ENCODE peak calls at places on chromosomes 1 and 21, in six cellular contexts. K is body of pancreas, L is H1, U is stomach, P is HAP-1, O is endodermal cell. C is an unnamed sample.

GRCh38 chr21:23963454-23963853 is 1643.8 kb downstream of the MRPL39 start:
- DNase-seq in K (no peak), L (no peak), U (no peak), P (no peak), O (no peak), C (no peak)

GRCh38 chr1:53381790-53382401 is 54.0 kb upstream of the LRP8 start:
- DNase-seq in K (no peak), L (no peak), U (no peak), P (no peak), O (no peak), C (no peak)

GRCh38 chr1:165645654-165646366 is 14.8 kb downstream of the MGST3 start:
- DNase-seq in K (peak; percentile 56), L (no peak), U (peak; percentile 79), P (no peak), O (no peak), C (no peak)

GRCh38 chr1:183783342-183783741 is 21.6 kb upstream of the RGL1 start:
- DNase-seq in K (no peak), L (no peak), U (no peak), P (no peak), O (no peak), C (no peak)

GRCh38 chr1:167663002-167663772 is 33.2 kb downstream of the RCSD1 start:
- DNase-seq in K (no peak), L (no peak), U (no peak), P (no peak), O (no peak), C (no peak)

GRCh38 chr1:228007054-228007800 is 429 bp downstream of the WNT3A start:
- DNase-seq in K (no peak), L (no peak), U (peak; percentile 17), P (no peak), O (peak; percentile 77), C (no peak)

GRCh38 chr1:114176366-114176765 is 22.7 kb upstream of the SYT6 start:
- DNase-seq in K (no peak), L (no peak), U (no peak), P (no peak), O (no peak), C (no peak)

GRCh38 chr1:55446351-55446750 is 231.2 kb upstream of the USP24 start:
- DNase-seq in K (no peak), L (no peak), U (no peak), P (no peak), O (no peak), C (no peak)

GRCh38 chr1:20138961-20139550 is at the start of gene PLA2G2F:
- DNase-seq in K (no peak), L (no peak), U (no peak), P (no peak), O (no peak), C (no peak)

GRCh38 chr1:170318736-170319135 is 173.0 kb downstream of the NTMT2 start:
- DNase-seq in K (no peak), L (no peak), U (no peak), P (no peak), O (no peak), C (no peak)

GRCh38 chr1:234975122-234975940 is 153.3 kb downstream of the TOMM20 start:
- DNase-seq in K (peak; percentile 67), L (no peak), U (no peak), P (no peak), O (peak; percentile 63), C (no peak)

GRCh38 chr1:156750191-156750931 is 1.1 kb downstream of the HDGF start:
- DNase-seq in K (peak; percentile 67), L (no peak), U (peak; percentile 34), P (no peak), O (peak; percentile 65), C (no peak)

GRCh38 chr1:86515597-86515996 is 31.3 kb upstream of the CLCA4 start:
- DNase-seq in K (no peak), L (no peak), U (no peak), P (peak; percentile 52), O (peak; percentile 76), C (no peak)

GRCh38 chr1:175922254-175922881 is 179.0 kb upstream of the TNR start:
- DNase-seq in K (no peak), L (peak; percentile 34), U (no peak), P (no peak), O (peak; percentile 65), C (no peak)

GRCh38 chr1:145837658-145838057 is 7.8 kb upstream of the NUDT17 start:
- DNase-seq in K (no peak), L (no peak), U (no peak), P (no peak), O (no peak), C (no peak)

GRCh38 chr1:42916839-42917495 is 41.7 kb downstream of the SLC2A1 start:
- DNase-seq in K (no peak), L (no peak), U (no peak), P (no peak), O (no peak), C (no peak)

GRCh38 chr1:45016767-45017166 is 4.7 kb downstream of the UROD start:
- DNase-seq in K (no peak), L (no peak), U (no peak), P (no peak), O (no peak), C (no peak)

DNA sequence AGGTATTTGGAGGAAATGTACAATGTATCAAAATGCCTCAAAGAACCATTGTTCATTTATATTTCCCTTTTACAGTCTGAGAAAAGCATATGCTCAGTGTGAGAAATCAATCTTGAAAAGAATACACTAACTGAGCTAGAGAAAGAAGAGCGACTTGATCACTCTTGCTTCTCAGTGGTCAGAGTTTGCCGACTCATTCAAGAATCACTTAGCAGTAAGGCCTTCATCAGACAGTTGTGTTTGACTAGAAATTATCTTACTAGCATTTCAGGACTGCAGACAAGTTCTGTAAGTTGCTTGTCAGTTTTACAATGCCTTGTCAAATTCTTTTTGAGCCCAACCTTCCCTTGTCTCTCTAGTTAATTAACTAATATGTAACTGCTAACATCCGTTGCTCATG is 12.9 kb downstream of the RGS18 start:
- DNase-seq in K (no peak), L (no peak), U (no peak), P (no peak), O (no peak), C (no peak)
- H3K4me1 ChIP-seq in K (peaks cover 7% of the 10 kb centered on the region), L (no peaks in the 10 kb centered on the region), U (no peaks in the 10 kb centered on the region), P (no peaks in the 10 kb centered on the region), O (no peaks in the 10 kb centered on the region), C (peaks cover 9% of the 10 kb centered on the region)

GRCh38 chr1:1892763-1893120 is 1.9 kb upstream of the GNB1 start:
- DNase-seq in K (no peak), L (no peak), U (no peak), P (no peak), O (no peak), C (no peak)
- H3K4me1 ChIP-seq in K (peaks cover 55% of the 10 kb centered on the region), L (peaks cover 10% of the 10 kb centered on the region), U (peaks cover 76% of the 10 kb centered on the region), P (peaks cover 13% of the 10 kb centered on the region), O (peaks cover 9% of the 10 kb centered on the region), C (peaks cover 14% of the 10 kb centered on the region)

GRCh38 chr21:41368361-41369104 is 6.7 kb downstream of the MX2 start:
- DNase-seq in K (no peak), L (no peak), U (no peak), P (no peak), O (no peak), C (no peak)
- H3K4me1 ChIP-seq in K (peaks cover 18% of the 10 kb centered on the region), L (peaks cover 3% of the 10 kb centered on the region), U (peaks cover 40% of the 10 kb centered on the region), P (no peaks in the 10 kb centered on the region), O (no peaks in the 10 kb centered on the region), C (peaks cover 3% of the 10 kb centered on the region)

DNA sequence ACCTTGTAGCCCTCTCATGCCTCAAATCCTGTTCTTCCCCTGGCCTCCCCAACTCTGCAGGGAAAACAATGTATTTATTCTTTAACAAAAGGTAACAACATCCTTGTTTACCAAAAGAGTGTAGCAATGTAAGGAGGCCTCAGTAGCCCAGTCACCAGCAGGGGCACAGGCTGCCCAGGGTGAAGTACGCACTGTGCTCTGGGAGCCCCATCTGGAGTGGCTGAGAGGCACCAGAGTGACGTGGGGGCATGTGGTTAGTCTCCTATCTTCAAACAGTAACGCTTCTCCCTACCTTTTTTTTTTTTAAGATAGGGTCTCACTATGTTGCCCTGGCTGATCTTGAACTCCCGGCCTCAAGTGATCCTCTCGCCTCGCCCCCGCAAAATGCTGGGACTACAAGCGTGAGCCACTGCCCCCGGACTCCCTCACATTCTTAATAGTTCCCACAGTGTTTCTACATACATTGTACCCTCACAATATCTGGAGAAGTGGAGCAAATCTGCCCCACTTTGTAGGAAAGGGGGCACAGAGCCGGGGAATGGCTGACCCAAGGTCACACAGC is 51.3 kb upstream of the ECE1 start:
- DNase-seq in K (no peak), L (no peak), U (no peak), P (no peak), O (no peak), C (no peak)
- H3K4me1 ChIP-seq in K (peaks cover 83% of the 10 kb centered on the region), L (peaks cover 6% of the 10 kb centered on the region), U (peaks cover 93% of the 10 kb centered on the region), P (peaks cover 6% of the 10 kb centered on the region), O (peaks cover 36% of the 10 kb centered on the region), C (peaks cover 23% of the 10 kb centered on the region)

GRCh38 chr1:22754824-22755223 is 44.2 kb downstream of the EPHB2 start:
- DNase-seq in K (no peak), L (no peak), U (no peak), P (no peak), O (no peak), C (no peak)

GRCh38 chr1:22755641-22756040 is 45.0 kb downstream of the EPHB2 start:
- DNase-seq in K (no peak), L (no peak), U (no peak), P (no peak), O (no peak), C (no peak)

GRCh38 chr1:22753396-22754083 is 42.9 kb downstream of the EPHB2 start:
- DNase-seq in K (no peak), L (no peak), U (no peak), P (no peak), O (no peak), C (no peak)

GRCh38 chr1:22752339-22752738 is 41.7 kb downstream of the EPHB2 start:
- DNase-seq in K (no peak), L (no peak), U (no peak), P (no peak), O (no peak), C (no peak)

GRCh38 chr1:22754106-22754768 is 43.6 kb downstream of the EPHB2 start:
- DNase-seq in K (no peak), L (no peak), U (no peak), P (no peak), O (no peak), C (no peak)
- H3K4me1 ChIP-seq in K (peaks cover 18% of the 10 kb centered on the region), L (no peaks in the 10 kb centered on the region), U (peaks cover 17% of the 10 kb centered on the region), P (no peaks in the 10 kb centered on the region), O (peaks cover 7% of the 10 kb centered on the region), C (peaks cover 11% of the 10 kb centered on the region)

GRCh38 chr1:206699626-206700025 is 14.9 kb downstream of the MAPKAPK2 start:
- DNase-seq in K (no peak), L (no peak), U (no peak), P (no peak), O (no peak), C (no peak)
- H3K4me1 ChIP-seq in K (peaks cover 71% of the 10 kb centered on the region), L (peaks cover 8% of the 10 kb centered on the region), U (peaks cover 96% of the 10 kb centered on the region), P (no peaks in the 10 kb centered on the region), O (no peaks in the 10 kb centered on the region), C (peaks cover 17% of the 10 kb centered on the region)

GRCh38 chr1:109983380-109984189 is 980 bp upstream of the AHCYL1 start:
- DNase-seq in K (no peak), L (no peak), U (no peak), P (no peak), O (no peak), C (no peak)
- H3K4me1 ChIP-seq in K (peaks cover 54% of the 10 kb centered on the region), L (peaks cover 4% of the 10 kb centered on the region), U (peaks cover 57% of the 10 kb centered on the region), P (peaks cover 13% of the 10 kb centered on the region), O (no peaks in the 10 kb centered on the region), C (peaks cover 11% of the 10 kb centered on the region)